ENCODE peak calls at places on chromosome 1, in four cellular contexts. D is K562, X is H1, N is SK-N-SH. G is an unnamed sample.

GRCh38 chr1:190608282-190608681 is 130.6 kb upstream of the BRINP3 start:
- DNase-seq in X (no peak), D (no peak), N (no peak), G (no peak)

GRCh38 chr1:64675718-64676345 is 69.0 kb upstream of the RAVER2 start:
- DNase-seq in N (peak; percentile 41), X (no peak), D (peak; percentile 38), G (no peak)

GRCh38 chr1:184865831-184866230 is 108.5 kb downstream of the NIBAN1 start:
- DNase-seq in N (no peak), X (no peak), D (no peak), G (no peak)

GRCh38 chr1:231827337-231828105 is 200.9 kb downstream of the DISC1 start:
- DNase-seq in N (no peak), D (no peak), X (no peak), G (no peak)

GRCh38 chr1:100141192-100141591 is 8.2 kb downstream of the TRMT13 start:
- DNase-seq in D (no peak), X (no peak), N (no peak), G (no peak)

GRCh38 chr1:248164031-248164430 is 10.6 kb upstream of the OR2M2 start:
- DNase-seq in D (no peak), N (no peak), X (no peak), G (no peak)

GRCh38 chr1:162059721-162060120 is 9.8 kb upstream of the NOS1AP start:
- DNase-seq in X (no peak), N (no peak), D (no peak), G (no peak)

GRCh38 chr1:222372221-222372620 is 175.7 kb downstream of the HHIPL2 start:
- DNase-seq in D (no peak), X (no peak), N (no peak), G (no peak)

GRCh38 chr1:204435886-204436271 is 24.3 kb upstream of the PPP1R15B start:
- DNase-seq in N (no peak), X (no peak), D (no peak), G (no peak)

GRCh38 chr1:60063561-60063960 is 10.0 kb downstream of the C1orf87 start:
- DNase-seq in N (no peak), X (no peak), D (no peak), G (no peak)

DNA sequence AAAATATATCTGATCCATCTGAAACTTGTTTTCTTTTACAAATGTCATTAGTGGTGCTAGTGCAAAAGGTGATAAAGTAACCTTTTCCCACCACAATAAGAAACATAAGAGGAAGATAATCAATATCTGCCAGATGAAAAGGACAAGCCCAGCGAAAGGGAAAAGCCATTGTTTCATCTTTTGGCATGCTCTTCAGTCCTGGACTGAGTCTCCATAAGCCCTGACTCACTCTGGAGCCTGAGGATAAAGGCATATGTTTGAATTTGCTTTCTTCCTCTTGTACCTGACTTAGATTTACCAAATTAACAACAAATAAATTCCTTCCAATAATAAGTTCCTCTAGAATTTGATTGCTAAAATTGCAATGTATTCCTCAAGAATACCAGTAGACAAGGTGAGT is 13.6 kb downstream of the DNAJC11 start:
- DNase-seq in X (no peak), D (no peak), N (no peak), G (no peak)
- TF ChIP-seq GABPA in X (no peak), D (no peak), N (no peak), G (no peak)

DNA sequence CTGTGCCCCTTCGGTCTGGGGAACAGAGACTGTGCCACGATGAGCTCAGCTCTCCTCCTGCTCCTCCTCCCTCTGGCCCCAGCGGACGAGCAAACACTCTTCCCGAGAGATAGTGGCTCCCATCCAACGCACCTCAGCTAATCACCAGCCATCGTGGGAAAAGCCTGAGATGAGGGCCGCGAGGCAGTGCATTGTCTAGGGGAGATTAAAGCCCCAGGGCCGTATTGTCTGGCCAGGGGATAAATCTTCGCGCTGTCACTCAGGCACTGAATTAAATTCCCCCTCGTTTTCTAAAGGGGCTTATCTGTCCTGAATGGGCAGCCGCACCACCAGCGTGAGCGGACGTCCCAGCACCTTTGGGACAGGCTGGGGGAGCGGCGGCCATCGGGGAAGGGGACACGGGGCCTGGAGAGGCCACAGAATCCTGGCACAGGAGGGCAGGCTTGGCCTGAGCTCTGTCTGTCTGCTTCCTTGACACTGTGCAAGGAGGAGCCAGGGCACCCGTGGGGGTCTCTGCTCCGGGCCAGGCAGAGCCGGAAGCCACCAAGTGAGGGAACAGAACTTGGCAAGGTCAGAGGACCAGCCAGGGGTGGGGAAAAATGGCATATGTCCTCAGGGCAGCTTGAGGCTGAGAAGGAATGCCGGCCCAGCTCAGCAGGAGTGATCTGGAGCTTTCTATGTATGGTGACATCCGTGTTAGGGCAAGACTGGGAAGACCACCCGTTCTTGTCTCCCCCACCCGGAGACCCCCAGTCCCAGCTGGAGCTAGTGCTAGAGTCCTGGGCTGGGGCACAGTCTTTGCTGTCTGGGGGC is 32.3 kb downstream of the PRDM16 start:
- DNase-seq in D (no peak), N (no peak), X (no peak), G (no peak)
- TF ChIP-seq GABPA in D (no peak), N (no peak), X (no peak), G (no peak)

GRCh38 chr1:186828612-186829542 is at the start of gene PLA2G4A:
- DNase-seq in X (no peak), D (no peak), N (no peak), G (peak; percentile 74)
- TF ChIP-seq GABPA in X (no peak), D (no peak), N (no peak), G (no peak)

DNA sequence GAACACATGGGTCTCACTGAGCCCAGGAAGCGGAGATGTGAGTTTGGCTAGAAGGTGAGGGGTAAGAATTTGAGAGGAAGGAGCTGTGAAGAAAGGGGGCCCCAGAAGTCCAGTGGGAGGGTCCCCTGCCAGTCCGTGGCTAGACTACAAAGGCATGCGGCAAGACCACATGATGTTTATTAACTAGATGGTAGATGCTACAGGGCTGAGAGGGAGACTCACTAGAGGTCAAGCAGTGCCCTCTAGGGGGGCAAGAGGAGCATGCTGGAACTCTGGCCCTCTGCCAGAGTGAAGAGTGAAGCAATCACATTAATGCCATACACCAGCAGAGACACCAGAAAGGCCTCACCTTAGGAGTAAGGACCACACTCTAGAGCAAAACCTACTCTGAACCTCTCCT is 12.2 kb downstream of the KIAA0319L start:
- DNase-seq in X (no peak), N (peak; percentile 58), D (peak; percentile 67), G (peak; percentile 88)
- TF ChIP-seq GABPA in X (no peak), N (no peak), D (no peak), G (no peak)

GRCh38 chr1:116360435-116361173 is 12.4 kb upstream of the ATP1A1 start:
- DNase-seq in X (no peak), D (peak; percentile 42), N (no peak), G (no peak)
- TF ChIP-seq GABPA in X (no peak), D (no peak), N (no peak), G (no peak)

DNA sequence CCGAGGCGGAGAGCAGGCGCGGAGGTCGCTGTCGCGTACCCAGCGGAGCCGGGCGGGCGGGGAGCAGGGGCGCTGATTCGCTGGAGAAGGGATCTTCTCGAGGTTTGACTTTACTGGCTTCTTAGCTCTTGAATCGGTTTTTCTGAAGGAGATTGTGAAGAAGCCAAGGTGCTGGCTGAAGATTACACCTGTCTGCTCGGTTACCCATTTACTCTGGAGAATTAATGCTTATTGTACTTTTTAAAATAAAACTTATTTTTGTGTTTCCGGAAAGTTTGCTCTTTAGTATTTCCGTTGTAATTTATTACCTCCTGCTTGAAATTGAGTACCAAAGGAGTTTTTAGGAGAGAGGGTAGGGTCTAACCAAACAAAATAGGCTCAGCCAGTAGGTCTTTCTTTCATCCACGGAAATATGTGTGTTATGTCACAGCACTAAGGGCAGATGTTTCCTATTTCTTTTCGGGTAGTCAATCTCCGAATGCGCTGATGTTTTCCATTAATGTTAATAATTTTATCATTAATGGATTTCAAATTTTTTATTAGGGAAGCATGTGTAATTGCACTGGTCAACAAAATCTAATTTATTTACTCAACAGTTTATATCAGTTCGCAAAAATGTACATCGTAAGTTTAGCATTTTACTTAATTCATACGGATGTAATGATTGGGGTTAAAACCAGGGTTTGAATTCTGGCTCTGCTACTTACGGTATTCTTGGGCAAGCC is 510 bp upstream of the GNG5 start:
- DNase-seq in D (no peak), N (peak; percentile 9), X (no peak), G (no peak)
- TF ChIP-seq GABPA in D (no peak), N (no peak), X (no peak), G (peak; percentile 1)

GRCh38 chr1:29793101-29793546 is 556.8 kb downstream of the PTPRU start:
- DNase-seq in D (peak; percentile 63), N (peak; percentile 74), X (peak; percentile 98), G (peak; percentile 84)

GRCh38 chr1:29798699-29799566 is 562.6 kb downstream of the PTPRU start:
- DNase-seq in D (no peak), N (no peak), X (no peak), G (no peak)

GRCh38 chr1:29789910-29790247 is 553.6 kb downstream of the PTPRU start:
- DNase-seq in X (no peak), N (peak; percentile 3), D (no peak), G (no peak)

GRCh38 chr1:29789221-29789909 is 553.0 kb downstream of the PTPRU start:
- DNase-seq in N (peak; percentile 4), D (no peak), X (no peak), G (no peak)

DNA sequence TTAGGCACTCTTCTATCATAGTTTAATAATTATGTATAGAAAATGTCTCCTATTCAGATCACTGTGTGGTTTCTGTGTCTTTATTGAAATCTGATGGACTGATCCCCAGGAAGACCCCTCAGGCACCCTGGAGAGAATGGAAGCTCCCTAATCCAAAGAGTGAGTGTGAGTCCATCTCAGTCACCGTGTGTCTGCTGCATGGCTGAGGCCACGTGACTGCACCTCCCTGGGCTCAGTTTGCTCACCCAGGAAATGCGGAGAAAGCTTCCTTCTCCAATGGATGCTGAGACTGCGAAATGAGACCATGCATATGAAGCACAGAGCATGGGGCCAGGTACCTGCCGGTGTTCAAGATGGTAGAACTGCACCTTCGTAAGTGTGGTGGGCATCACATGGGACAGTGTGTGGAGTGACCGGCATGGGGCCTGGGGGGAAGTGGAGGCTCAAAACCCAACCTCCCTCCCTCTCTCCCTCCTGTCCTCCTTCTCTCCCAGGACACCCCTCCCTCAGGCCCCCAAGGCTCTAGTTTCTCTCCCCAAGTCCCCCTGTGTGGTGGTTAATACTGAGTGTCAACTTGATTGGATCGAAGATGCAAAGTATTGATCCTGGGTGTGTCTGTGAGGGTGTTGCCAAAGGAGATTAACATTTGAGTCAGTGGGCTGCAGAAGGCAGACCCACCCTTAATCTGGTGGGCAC is 557.5 kb downstream of the PTPRU start:
- DNase-seq in N (no peak), X (no peak), D (no peak), G (no peak)
- TF ChIP-seq GABPA in N (no peak), X (no peak), D (no peak), G (no peak)

G was measured in HL-60.